ENCODE peak calls at places on chromosomes 4 and X, in eight cellular contexts. C, F, R, X, Q, G, E and U are unnamed samples.

GRCh38 chrX:16528620-16529019 is 121.3 kb upstream of the S100G start:
- DNase-seq in G (no peak), F (no peak), C (no peak), E (no peak), Q (no peak), R (no peak), X (no peak), U (no peak)

GRCh38 chrX:133523094-133523493 is 107.8 kb upstream of the GPC4 start:
- DNase-seq in R (peak), F (no peak), X (no peak), Q (no peak), G (no peak), C (no peak), E (no peak), U (no peak)

GRCh38 chr4:77104405-77105292 is 28.9 kb upstream of the CCNI start:
- DNase-seq in F (peak), X (no peak), Q (peak), R (peak), C (no peak), G (peak), E (peak), U (no peak)

GRCh38 chr4:871484-871883 is 45.6 kb upstream of the CPLX1 start:
- DNase-seq in Q (no peak), F (no peak), G (no peak), E (no peak), X (no peak), C (no peak), R (no peak), U (no peak)

GRCh38 chr4:107897823-107898222 is 33.5 kb upstream of the CYP2U1 start:
- DNase-seq in F (no peak), R (peak), G (no peak), C (no peak), X (no peak), Q (no peak), E (no peak), U (no peak)

GRCh38 chr4:7041851-7042696 is 1.1 kb upstream of the TADA2B start:
- DNase-seq in G (peak), E (no peak), X (no peak), Q (no peak), C (peak), R (peak), F (peak), U (no peak)

GRCh38 chr4:143337600-143338287 is 1.1 kb downstream of the GAB1 start:
- DNase-seq in Q (no peak), R (peak), G (peak), C (peak), E (peak), F (peak), X (no peak), U (no peak)

GRCh38 chr4:81804849-81805248 is 333.1 kb upstream of the RASGEF1B start:
- DNase-seq in R (no peak), F (no peak), C (no peak), X (no peak), E (no peak), G (no peak), Q (no peak), U (no peak)

GRCh38 chr4:38782452-38783108 is at the start of gene TLR10:
- DNase-seq in Q (peak), F (no peak), R (peak), C (peak), G (no peak), E (peak), X (peak), U (peak)
- H3K4me3 ChIP-seq in Q (peak), F (no peak), R (no peak), C (no peak), G (no peak), E (no peak), X (no peak), U (no peak)

DNA sequence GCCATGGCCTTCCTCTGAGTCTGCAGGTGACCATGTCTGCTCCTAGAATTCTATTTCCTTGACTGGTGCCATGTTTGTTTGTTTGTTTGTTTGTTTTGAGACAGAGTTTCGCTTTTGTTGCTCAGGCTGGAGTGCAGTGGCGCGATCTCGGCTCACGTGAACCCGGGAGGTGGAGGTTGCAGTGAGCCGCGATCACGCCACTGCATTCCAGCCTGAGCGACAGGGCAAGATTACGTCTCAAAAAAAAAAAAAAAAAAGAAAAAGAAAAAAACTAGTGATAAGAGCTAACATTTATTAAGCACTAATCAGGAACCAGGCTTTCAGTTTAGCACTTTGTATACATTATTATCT is 7.1 kb downstream of the SAT1 start:
- DNase-seq in G (no peak), C (no peak), E (no peak), Q (no peak), F (no peak), X (no peak), R (no peak), U (no peak)
- H3K4me3 ChIP-seq in G (no peak), C (no peak), E (no peak), Q (no peak), F (no peak), X (no peak), R (no peak), U (no peak)

DNA sequence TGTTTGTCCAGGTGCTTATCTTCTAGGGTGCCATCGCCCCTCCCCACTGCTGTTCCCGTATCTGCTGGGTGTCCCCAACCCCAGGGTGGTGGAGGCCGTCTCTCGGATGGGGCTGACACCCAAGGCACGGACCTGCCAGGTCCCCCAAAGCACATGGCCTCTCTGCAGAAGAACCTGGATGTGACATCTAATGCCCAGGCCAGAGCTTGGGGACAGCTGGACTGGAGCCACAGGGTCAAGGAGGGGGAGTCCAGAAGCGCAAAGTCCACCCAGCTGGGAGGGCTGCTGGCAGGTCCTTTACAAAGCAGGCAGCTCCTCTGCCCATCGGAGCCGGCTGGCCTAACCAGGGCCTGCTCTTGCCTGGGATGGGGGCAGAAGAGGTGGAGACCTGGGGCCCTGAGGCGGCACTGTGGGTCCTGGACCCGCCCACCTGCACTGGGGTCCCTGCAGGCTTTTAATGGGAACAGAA is 751 bp upstream of the DOK7 start:
- DNase-seq in R (no peak), G (peak), C (no peak), E (no peak), F (peak), X (no peak), Q (no peak), U (no peak)
- H3K4me3 ChIP-seq in R (no peak), G (no peak), C (no peak), E (no peak), F (no peak), X (no peak), Q (no peak), U (no peak)

DNA sequence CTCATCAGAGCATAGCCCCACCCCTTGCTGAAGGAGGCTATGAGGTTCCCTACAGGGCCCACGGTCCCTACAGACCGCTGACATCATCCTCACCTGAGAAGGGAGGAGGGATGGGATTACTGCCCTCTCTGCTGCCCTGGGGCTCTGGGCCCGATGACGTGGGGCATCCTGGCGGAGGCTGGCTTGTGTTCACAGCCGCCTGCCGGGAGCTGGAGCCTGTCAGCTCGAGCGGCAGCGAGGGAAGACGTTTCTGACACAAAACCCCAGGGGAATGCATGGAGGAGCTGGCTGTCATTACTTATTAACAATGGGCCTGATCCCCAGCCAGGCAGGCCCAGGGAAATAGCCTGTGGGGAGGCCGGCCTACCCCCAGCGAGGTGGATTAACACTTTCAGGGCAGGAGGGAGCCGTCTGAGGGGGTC is 106.6 kb upstream of the ATP6AP2 start:
- DNase-seq in R (no peak), F (no peak), C (peak), E (peak), Q (no peak), G (peak), X (peak), U (no peak)
- H3K4me3 ChIP-seq in R (no peak), F (no peak), C (no peak), E (no peak), Q (no peak), G (no peak), X (no peak), U (no peak)

GRCh38 chrX:79413009-79413408 is 45.9 kb upstream of the ITM2A start:
- DNase-seq in F (no peak), X (peak), Q (no peak), C (peak), E (peak), G (no peak), R (peak), U (no peak)
- H3K4me3 ChIP-seq in F (no peak), X (no peak), Q (no peak), C (no peak), E (no peak), G (no peak), R (peak), U (no peak)

DNA sequence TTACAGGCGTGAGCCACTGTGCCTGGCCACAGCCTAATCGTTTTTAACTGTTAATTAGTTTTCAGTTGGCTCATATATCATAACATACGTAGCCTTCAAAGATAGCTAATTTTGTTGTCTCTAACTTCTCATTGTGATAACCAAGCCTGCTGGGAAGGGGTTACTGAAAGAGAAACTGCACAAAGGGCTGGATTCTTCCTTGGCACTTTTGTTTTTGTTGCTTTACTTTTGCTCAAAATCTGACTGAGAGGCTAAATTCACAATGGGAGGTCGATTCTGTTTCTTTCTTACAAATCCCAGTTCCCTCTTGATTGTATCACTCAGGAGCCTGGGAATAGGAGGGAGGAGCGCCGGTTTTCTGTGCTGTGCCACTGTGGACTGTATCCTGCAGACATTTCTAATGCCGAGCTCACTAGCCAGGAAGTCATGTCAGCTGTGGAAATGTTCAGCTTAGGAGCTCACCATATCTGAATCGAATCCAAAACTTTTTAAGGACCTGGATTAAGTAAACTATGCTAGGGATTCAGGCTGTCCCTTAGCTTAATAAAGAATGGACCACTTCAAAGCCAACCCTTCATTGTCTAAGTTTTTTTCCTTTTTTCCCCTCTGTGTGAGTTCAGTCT is 120.5 kb upstream of the FAT1 start:
- DNase-seq in G (no peak), E (peak), Q (no peak), X (no peak), C (no peak), R (peak), F (peak), U (peak)
- H3K4me3 ChIP-seq in G (peak), E (no peak), Q (no peak), X (no peak), C (no peak), R (peak), F (no peak), U (peak)

DNA sequence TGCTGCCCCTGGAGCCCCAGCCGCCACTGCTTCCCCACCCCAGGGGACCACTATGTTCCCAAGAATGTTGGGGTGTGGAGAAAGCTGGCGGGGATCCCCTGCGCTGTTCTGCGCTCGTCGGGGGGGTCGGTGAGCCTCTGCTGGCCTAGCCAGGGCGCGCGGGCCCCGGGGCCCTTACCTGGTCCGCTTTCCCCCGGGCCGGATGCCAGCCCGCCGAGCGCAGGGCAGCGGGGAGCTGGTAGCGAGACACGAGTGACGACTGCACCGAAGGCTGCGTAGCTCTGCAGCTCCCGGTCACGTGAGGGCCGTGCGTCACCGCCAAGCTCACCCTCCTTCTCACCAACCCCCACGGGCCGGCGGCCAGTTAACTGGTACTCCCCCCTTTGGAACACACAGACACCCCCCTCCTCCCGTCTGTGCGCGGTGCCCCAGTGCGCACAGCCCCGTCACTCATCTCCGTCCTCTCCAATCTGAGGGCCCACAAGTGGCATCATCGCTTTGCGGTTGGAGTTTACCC is at the start of gene BEX1:
- DNase-seq in G (peak), R (peak), X (peak), C (peak), Q (no peak), E (peak), F (no peak), U (no peak)
- H3K4me3 ChIP-seq in G (peak), R (peak), X (peak), C (peak), Q (no peak), E (peak), F (no peak), U (no peak)